ENCODE peak calls at places on chromosomes 1 and 21, in four cellular contexts. E, O, N and D are unnamed samples.

GRCh38 chr1:59669752-59670312 is 144.9 kb upstream of the HOOK1 start:
- DNase-seq in E (no peak), N (peak; percentile 86), O (no peak), D (no peak)

GRCh38 chr1:24955161-24955560 is 25.1 kb upstream of the RUNX3 start:
- DNase-seq in O (no peak), E (no peak), N (no peak), D (no peak)

GRCh38 chr1:7808253-7808844 is 24.3 kb downstream of the PER3 start:
- DNase-seq in E (no peak), O (peak; percentile 21), N (peak; percentile 63), D (no peak)

GRCh38 chr21:14690886-14691285 is 144.8 kb upstream of the SAMSN1 start:
- DNase-seq in E (no peak), N (no peak), O (no peak), D (no peak)

GRCh38 chr1:175222296-175222938 is 29.8 kb upstream of the KIAA0040 start:
- DNase-seq in O (no peak), N (no peak), E (no peak), D (no peak)

GRCh38 chr1:32742132-32742947 is 39.8 kb upstream of the SYNC start:
- DNase-seq in O (peak; percentile 66), N (peak; percentile 72), E (no peak), D (no peak)

GRCh38 chr21:44518684-44519083 is 21.3 kb downstream of the KRTAP10-1 start:
- DNase-seq in O (no peak), N (no peak), E (no peak), D (no peak)

GRCh38 chr1:117537291-117537920 is 68.4 kb upstream of the TENT5C start:
- DNase-seq in E (no peak), N (peak; percentile 75), O (peak; percentile 45), D (no peak)

GRCh38 chr1:234961468-234962339 is 166.9 kb downstream of the TOMM20 start:
- DNase-seq in E (no peak), O (no peak), N (no peak), D (no peak)

GRCh38 chr1:7513081-7513480 is 258.0 kb upstream of the VAMP3 start:
- DNase-seq in E (no peak), O (no peak), N (no peak), D (no peak)

GRCh38 chr1:2509589-2509988 is 16.8 kb downstream of the PANK4 start:
- DNase-seq in E (no peak), N (no peak), O (no peak), D (no peak)

GRCh38 chr21:45004481-45005263 is 64.8 kb downstream of the SLX9 start:
- DNase-seq in N (no peak), E (no peak), O (peak; percentile 54), D (no peak)

GRCh38 chr1:226223157-226223785 is at the start of gene MIXL1:
- DNase-seq in E (no peak), N (peak; percentile 78), O (no peak), D (no peak)

GRCh38 chr21:31117046-31117916 is 79.0 kb upstream of the KRTAP19-8 start:
- DNase-seq in N (no peak), O (no peak), E (peak; percentile 9), D (no peak)

GRCh38 chr1:82503805-82504204 is 703.1 kb downstream of the ADGRL2 start:
- DNase-seq in N (no peak), O (no peak), E (no peak), D (no peak)

GRCh38 chr1:4120557-4121292 is 220.7 kb upstream of the C1orf174 start:
- DNase-seq in E (no peak), N (no peak), O (no peak), D (no peak)

GRCh38 chr1:8903410-8903809 is 24.9 kb upstream of the ENO1 start:
- DNase-seq in O (no peak), E (no peak), N (no peak), D (no peak)
- TF ChIP-seq JUNB in O (no peak), E (no peak), N (no peak), D (no peak)

GRCh38 chr1:9555942-9556341 is 16.7 kb downstream of the SLC25A33 start:
- DNase-seq in E (no peak), O (no peak), N (no peak), D (no peak)
- TF ChIP-seq JUNB in E (no peak), O (no peak), N (no peak), D (no peak)

DNA sequence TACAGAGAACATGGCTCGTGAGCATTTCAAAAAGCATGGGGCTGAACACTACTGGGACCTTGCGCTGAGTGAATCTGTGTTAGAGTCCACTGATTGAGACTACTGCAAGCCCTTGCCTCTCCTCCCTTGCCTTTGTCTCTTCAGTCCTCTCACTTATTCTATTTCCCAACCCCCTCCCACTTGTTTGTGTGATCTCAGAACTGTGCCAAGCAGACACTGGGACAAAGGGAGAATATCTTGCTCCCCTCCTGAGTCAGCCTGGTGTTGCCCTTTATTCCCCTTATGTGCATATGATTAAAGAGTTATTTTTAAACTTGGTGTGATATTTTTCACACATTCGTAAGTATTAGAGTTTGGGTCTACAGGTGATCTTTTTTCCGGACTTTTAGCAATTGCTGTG is 11.1 kb upstream of the RPRD2 start:
- DNase-seq in N (no peak), O (no peak), E (no peak), D (no peak)
- TF ChIP-seq JUNB in N (no peak), O (no peak), E (no peak), D (no peak)

GRCh38 chr1:205677152-205677551 is 3.2 kb downstream of the SLC45A3 start:
- DNase-seq in O (no peak), E (no peak), N (no peak), D (no peak)

GRCh38 chr1:205678286-205679111 is 1.8 kb downstream of the SLC45A3 start:
- DNase-seq in N (no peak), E (no peak), O (peak; percentile 88), D (no peak)

GRCh38 chr1:205676002-205676401 is 4.3 kb downstream of the SLC45A3 start:
- DNase-seq in N (no peak), O (no peak), E (no peak), D (no peak)

GRCh38 chr1:205675247-205675646 is 5.1 kb downstream of the SLC45A3 start:
- DNase-seq in O (no peak), E (no peak), N (no peak), D (no peak)

GRCh38 chr1:205676597-205676996 is 3.7 kb downstream of the SLC45A3 start:
- DNase-seq in N (no peak), E (no peak), O (no peak), D (no peak)
- TF ChIP-seq JUNB in N (no peak), E (no peak), O (no peak), D (no peak)

GRCh38 chr1:94120591-94120901 is 402 bp downstream of the ABCA4 start:
- DNase-seq in N (no peak), O (no peak), E (no peak), D (no peak)
- TF ChIP-seq JUNB in N (no peak), O (no peak), E (no peak), D (no peak)